ENCODE peak calls at places on chromosomes 4 and X, in ten cellular contexts. Y, L, U, P, Z, G, T, D, C and A are unnamed samples. For H3K4me1, the result is how much of the 10 kb centered on the place peaks cover.

GRCh38 chr4:165873298-165874071 is 448 bp downstream of the TLL1 start:
- DNase-seq in Y (no peak), L (peak), U (peak), P (peak), Z (peak), G (peak), T (no peak), D (peak), C (peak), A (peak)

GRCh38 chrX:154376768-154377167 is 2.3 kb upstream of the EMD start:
- DNase-seq in Y (no peak), L (no peak), U (no peak), P (no peak), Z (no peak), G (no peak), T (no peak), D (no peak), C (no peak), A (no peak)

GRCh38 chr4:184268574-184269160 is 51.0 kb upstream of the ENPP6 start:
- DNase-seq in Y (no peak), L (no peak), U (no peak), P (no peak), Z (peak), G (no peak), T (peak), D (no peak), C (no peak), A (no peak)

GRCh38 chr4:26074672-26075071 is 160.7 kb downstream of the SMIM20 start:
- DNase-seq in Y (no peak), L (no peak), U (no peak), P (no peak), Z (no peak), G (peak), T (no peak), D (no peak), C (peak), A (no peak)

GRCh38 chr4:108628411-108628810 is 8.0 kb downstream of the RPL34 start:
- DNase-seq in Y (no peak), L (no peak), U (peak), P (no peak), Z (no peak), G (no peak), T (no peak), D (no peak), C (no peak), A (no peak)

GRCh38 chr4:90127706-90128345 is 632 bp downstream of the CCSER1 start:
- DNase-seq in Y (peak), L (peak), U (peak), P (peak), Z (peak), G (peak), T (peak), D (peak), C (peak), A (peak)

GRCh38 chr4:156956359-156956758 is 15.2 kb downstream of the PDGFC start:
- DNase-seq in Y (no peak), L (no peak), U (no peak), P (no peak), Z (no peak), G (no peak), T (no peak), D (no peak), C (no peak), A (no peak)

GRCh38 chr4:152328595-152328994 is 207.3 kb downstream of the FBXW7 start:
- DNase-seq in Y (no peak), L (no peak), U (no peak), P (no peak), Z (no peak), G (no peak), T (no peak), D (no peak), C (no peak), A (no peak)

GRCh38 chr4:160537681-160538080 is 1434.8 kb downstream of the RAPGEF2 start:
- DNase-seq in Y (no peak), L (no peak), U (no peak), P (no peak), Z (no peak), G (no peak), T (no peak), D (no peak), C (no peak), A (no peak)

GRCh38 chr4:175531405-175532091 is 280.5 kb downstream of the GPM6A start:
- DNase-seq in Y (no peak), L (no peak), U (peak), P (no peak), Z (no peak), G (no peak), T (no peak), D (no peak), C (no peak), A (no peak)

GRCh38 chr4:7956306-7957112 is 16.8 kb upstream of the AFAP1 start:
- DNase-seq in Y (no peak), L (no peak), U (peak), P (no peak), Z (peak), G (no peak), T (peak), D (no peak), C (no peak), A (peak)

GRCh38 chr4:73341454-73341853 is 62.6 kb upstream of the ALB start:
- DNase-seq in Y (peak), L (peak), U (peak), P (peak), Z (peak), G (no peak), T (peak), D (peak), C (no peak), A (peak)

GRCh38 chrX:68648960-68649359 is 1.5 kb downstream of the STARD8 start:
- DNase-seq in Y (no peak), L (peak), U (peak), P (no peak), Z (no peak), G (no peak), T (no peak), D (no peak), C (no peak), A (no peak)

GRCh38 chr4:165974647-165975335 is 101.8 kb downstream of the TLL1 start:
- DNase-seq in Y (no peak), L (no peak), U (peak), P (no peak), Z (no peak), G (no peak), T (no peak), D (no peak), C (no peak), A (no peak)

GRCh38 chrX:24079405-24079804 is 24.6 kb downstream of the EIF2S3 start:
- DNase-seq in Y (no peak), L (no peak), U (no peak), P (no peak), Z (no peak), G (no peak), T (no peak), D (no peak), C (no peak), A (no peak)

GRCh38 chr4:19748911-19749473 is 502.7 kb upstream of the SLIT2 start:
- DNase-seq in Y (no peak), L (no peak), U (peak), P (no peak), Z (no peak), G (no peak), T (no peak), D (no peak), C (no peak), A (no peak)

GRCh38 chr4:7294176-7294756 is 101.9 kb downstream of the SORCS2 start:
- DNase-seq in Y (no peak), L (no peak), U (no peak), P (no peak), Z (no peak), G (no peak), T (no peak), D (no peak), C (no peak), A (no peak)

GRCh38 chr4:43485196-43485595 is 592.7 kb downstream of the GRXCR1 start:
- DNase-seq in Y (no peak), L (no peak), U (no peak), P (no peak), Z (no peak), G (no peak), T (no peak), D (no peak), C (no peak), A (no peak)

GRCh38 chrX:106039920-106040319 is 1.4 kb upstream of the SERPINA7 start:
- DNase-seq in Y (peak), L (peak), U (no peak), P (peak), Z (no peak), G (no peak), T (no peak), D (no peak), C (no peak), A (peak)
- TF ChIP-seq CTCF in Y (no peak), L (peak), U (no peak), P (peak), Z (no peak), G (peak), T (no peak), D (peak), C (no peak), A (peak)

GRCh38 chr4:99207911-99208718 is 10.9 kb downstream of the ADH6 start:
- DNase-seq in Y (no peak), L (no peak), U (peak), P (no peak), Z (no peak), G (no peak), T (no peak), D (no peak), C (no peak), A (no peak)
- H3K27ac ChIP-seq in Y (peak), L (no peak), U (no peak), P (no peak), Z (no peak), G (no peak), T (no peak), D (peak), C (no peak), A (no peak)

GRCh38 chrX:19752043-19752442 is 135.4 kb downstream of the SH3KBP1 start:
- DNase-seq in Y (no peak), L (no peak), U (no peak), P (no peak), Z (no peak), G (no peak), T (no peak), D (no peak), C (no peak), A (no peak)
- H3K4me1 ChIP-seq in Y (under half), L (under half), U (under half), P (under half), Z (under half), G (under half), T (under half), D (under half), C (under half), A (under half)

GRCh38 chr4:81470456-81471327 is 1.0 kb downstream of the RASGEF1B start:
- DNase-seq in Y (peak), L (peak), U (no peak), P (peak), Z (peak), G (peak), T (peak), D (peak), C (peak), A (peak)

GRCh38 chr4:81469774-81470455 is 1.8 kb downstream of the RASGEF1B start:
- DNase-seq in Y (no peak), L (no peak), U (no peak), P (no peak), Z (no peak), G (no peak), T (no peak), D (no peak), C (no peak), A (no peak)

GRCh38 chr4:81471361-81472248 is at the start of gene RASGEF1B:
- DNase-seq in Y (peak), L (peak), U (peak), P (peak), Z (peak), G (peak), T (peak), D (peak), C (peak), A (peak)

GRCh38 chr4:81473086-81473396 is 1.3 kb upstream of the RASGEF1B start:
- DNase-seq in Y (no peak), L (no peak), U (no peak), P (no peak), Z (no peak), G (no peak), T (no peak), D (no peak), C (peak), A (no peak)

GRCh38 chr4:81472249-81473085 is 760 bp upstream of the RASGEF1B start:
- DNase-seq in Y (no peak), L (peak), U (no peak), P (peak), Z (no peak), G (no peak), T (no peak), D (peak), C (peak), A (peak)
- TF ChIP-seq CTCF in Y (no peak), L (peak), U (no peak), P (peak), Z (no peak), G (peak), T (no peak), D (no peak), C (peak), A (no peak)